ENCODE peak calls at places on chromosome 12, in six cellular contexts. P is RWPE1, J is WTC11, D is endothelial cell, K is cardiac muscle cell, H is AG04449. E is an unnamed sample.
A peak's percentile ranks its signal among the peaks of the same experiment; 100 is the strongest.

GRCh38 chr12:129681830-129682229 is 222.0 kb downstream of the TMEM132D start:
- DNase-seq in P (no peak), J (no peak), D (no peak), K (no peak), H (no peak), E (no peak)

GRCh38 chr12:26629864-26630263 is 203.1 kb downstream of the ITPR2 start:
- DNase-seq in P (no peak), J (no peak), D (no peak), K (peak; percentile 38), H (no peak), E (no peak)

GRCh38 chr12:67634167-67634793 is 14.3 kb upstream of the DYRK2 start:
- DNase-seq in P (no peak), J (no peak), D (no peak), K (no peak), H (no peak), E (no peak)

GRCh38 chr12:38625306-38625705 is 280.1 kb downstream of the CPNE8 start:
- DNase-seq in P (no peak), J (no peak), D (no peak), K (no peak), H (no peak), E (no peak)

GRCh38 chr12:104049278-104050257 is at the start of gene GLT8D2:
- DNase-seq in P (peak; percentile 44), J (peak; percentile 70), D (peak; percentile 42), K (peak; percentile 84), H (no peak), E (no peak)

GRCh38 chr12:110639336-110640178 is 25.6 kb downstream of the TCTN1 start:
- DNase-seq in P (peak; percentile 23), J (no peak), D (no peak), K (peak; percentile 61), H (peak; percentile 23), E (no peak)

GRCh38 chr12:81888961-81889360 is 129.8 kb upstream of the PPFIA2 start:
- DNase-seq in P (no peak), J (no peak), D (no peak), K (no peak), H (no peak), E (no peak)

GRCh38 chr12:124426594-124427550 is 132.0 kb downstream of the RFLNA start:
- DNase-seq in P (no peak), J (no peak), D (no peak), K (no peak), H (no peak), E (no peak)

GRCh38 chr12:52336641-52337040 is 15.4 kb upstream of the KRT83 start:
- DNase-seq in P (no peak), J (no peak), D (no peak), K (no peak), H (no peak), E (no peak)

GRCh38 chr12:89060133-89060532 is 292.2 kb downstream of the DUSP6 start:
- DNase-seq in P (no peak), J (no peak), D (no peak), K (peak; percentile 14), H (no peak), E (peak; percentile 6)

GRCh38 chr12:45522227-45522626 is 207.3 kb upstream of the ARID2 start:
- DNase-seq in P (no peak), J (no peak), D (no peak), K (no peak), H (no peak), E (no peak)

GRCh38 chr12:68121143-68121542 is 38.4 kb downstream of the IFNG start:
- DNase-seq in P (no peak), J (no peak), D (no peak), K (no peak), H (no peak), E (no peak)

GRCh38 chr12:52696588-52696987 is 6.7 kb downstream of the KRT77 start:
- DNase-seq in P (no peak), J (no peak), D (no peak), K (no peak), H (no peak), E (no peak)

GRCh38 chr12:105329926-105330282 is 587 bp upstream of the C12orf75 start:
- DNase-seq in P (no peak), J (no peak), D (no peak), K (no peak), H (no peak), E (no peak)

GRCh38 chr12:19529933-19530630 is 90.8 kb downstream of the AEBP2 start:
- DNase-seq in P (peak; percentile 35), J (no peak), D (no peak), K (peak; percentile 57), H (no peak), E (no peak)

GRCh38 chr12:13234045-13234641 is 37.6 kb downstream of the EMP1 start:
- DNase-seq in P (peak; percentile 52), J (peak; percentile 55), D (peak; percentile 67), K (peak; percentile 77), H (no peak), E (peak; percentile 75)

GRCh38 chr12:89524201-89525001 is at the start of gene GALNT4:
- DNase-seq in P (peak; percentile 93), J (peak; percentile 90), D (peak; percentile 87), K (peak; percentile 92), H (peak; percentile 40), E (peak; percentile 91)

GRCh38 chr12:103688659-103689058 is 101.6 kb downstream of the STAB2 start:
- DNase-seq in P (no peak), J (no peak), D (no peak), K (peak; percentile 11), H (no peak), E (no peak)

GRCh38 chr12:105588126-105588525 is 257.6 kb downstream of the C12orf75 start:
- DNase-seq in P (no peak), J (no peak), D (no peak), K (no peak), H (no peak), E (no peak)

GRCh38 chr12:118102070-118102469 is 1.7 kb downstream of the VSIG10 start:
- DNase-seq in P (peak; percentile 89), J (no peak), D (peak; percentile 9), K (no peak), H (no peak), E (no peak)

GRCh38 chr12:18919826-18920511 is 182.1 kb downstream of the CAPZA3 start:
- DNase-seq in P (no peak), J (no peak), D (no peak), K (no peak), H (no peak), E (peak; percentile 32)

GRCh38 chr12:78210894-78211302 is 380.2 kb downstream of the NAV3 start:
- DNase-seq in P (peak; percentile 2), J (no peak), D (no peak), K (peak; percentile 84), H (peak; percentile 66), E (no peak)

GRCh38 chr12:58530421-58531067 is 389.8 kb downstream of the LRIG3 start:
- DNase-seq in P (no peak), J (no peak), D (no peak), K (peak; percentile 69), H (no peak), E (no peak)

GRCh38 chr12:71504471-71504852 is 64.9 kb downstream of the LGR5 start:
- DNase-seq in P (no peak), J (no peak), D (no peak), K (peak; percentile 49), H (no peak), E (no peak)

GRCh38 chr12:51911788-51912711 is 4.7 kb downstream of the ACVRL1 start:
- DNase-seq in P (no peak), J (no peak), D (peak; percentile 69), K (peak; percentile 34), H (no peak), E (peak; percentile 28)

GRCh38 chr12:28222081-28222700 is 31.9 kb downstream of the CCDC91 start:
- DNase-seq in P (no peak), J (no peak), D (no peak), K (no peak), H (no peak), E (no peak)

GRCh38 chr12:53097207-53097563 is 282 bp upstream of the IGFBP6 start:
- DNase-seq in P (peak; percentile 22), J (peak; percentile 42), D (no peak), K (peak; percentile 48), H (no peak), E (no peak)

GRCh38 chr12:106581543-106582263 is 1.1 kb upstream of the RFX4 start:
- DNase-seq in P (no peak), J (peak; percentile 83), D (peak; percentile 69), K (peak; percentile 44), H (no peak), E (no peak)

GRCh38 chr12:96850676-96851075 is 56.4 kb upstream of the NEDD1 start:
- DNase-seq in P (no peak), J (no peak), D (no peak), K (no peak), H (no peak), E (no peak)

GRCh38 chr12:68038650-68039049 is 49.4 kb downstream of the IFNG-AS1 start:
- DNase-seq in P (no peak), J (no peak), D (no peak), K (no peak), H (no peak), E (no peak)

GRCh38 chr12:49827351-49828099 is 688 bp downstream of the NCKAP5L start:
- DNase-seq in P (peak; percentile 71), J (peak; percentile 78), D (peak; percentile 72), K (peak; percentile 83), H (no peak), E (peak; percentile 79)

GRCh38 chr12:44000309-44000952 is 164.6 kb downstream of the TMEM117 start:
- DNase-seq in P (peak; percentile 43), J (peak; percentile 67), D (peak; percentile 22), K (peak; percentile 58), H (no peak), E (peak; percentile 73)
- TF ChIP-seq CTCF in P (peak; percentile 42), J (peak; percentile 79), D (peak; percentile 72), K (peak; percentile 71), H (peak; percentile 65), E (peak; percentile 78)

GRCh38 chr12:92827836-92828431 is 101.2 kb downstream of the EEA1 start:
- DNase-seq in P (peak; percentile 49), J (peak; percentile 26), D (peak; percentile 41), K (peak; percentile 68), H (no peak), E (peak; percentile 46)
- TF ChIP-seq CTCF in P (peak; percentile 90), J (peak; percentile 23), D (peak; percentile 47), K (peak; percentile 93), H (peak; percentile 59), E (peak; percentile 94)

GRCh38 chr12:54232790-54233189 is 44.0 kb upstream of the SMUG1 start:
- DNase-seq in P (no peak), J (no peak), D (no peak), K (peak; percentile 60), H (peak; percentile 63), E (no peak)
- TF ChIP-seq CTCF in P (no peak), J (no peak), D (peak; percentile 50), K (peak; percentile 28), H (no peak), E (peak; percentile 28)

GRCh38 chr12:34215213-34215892 is 193.1 kb downstream of the ALG10 start:
- DNase-seq in P (no peak), J (no peak), D (no peak), K (no peak), H (no peak), E (no peak)

GRCh38 chr12:34219046-34219770 is 196.9 kb downstream of the ALG10 start:
- DNase-seq in P (peak; percentile 4), J (no peak), D (no peak), K (no peak), H (no peak), E (no peak)

GRCh38 chr12:34217660-34218059 is 195.4 kb downstream of the ALG10 start:
- DNase-seq in P (no peak), J (no peak), D (no peak), K (no peak), H (no peak), E (no peak)

GRCh38 chr12:34215893-34216285 is 193.6 kb downstream of the ALG10 start:
- DNase-seq in P (no peak), J (no peak), D (no peak), K (no peak), H (no peak), E (no peak)

GRCh38 chr12:34218193-34219045 is 196.1 kb downstream of the ALG10 start:
- DNase-seq in P (peak; percentile 52), J (peak; percentile 47), D (peak; percentile 28), K (peak; percentile 45), H (no peak), E (peak; percentile 74)
- TF ChIP-seq CTCF in P (peak; percentile 94), J (peak; percentile 59), D (peak; percentile 71), K (peak; percentile 65), H (peak; percentile 43), E (peak; percentile 94)